ENCODE peak calls at places on chromosome 1, in four cellular contexts. One of them, this sample, is unnamed.

GRCh38 chr1:40701684-40702083 is 10.2 kb downstream of the NFYC start:
- DNase-seq in HepG2: no peak
- DNase-seq in H1: no peak
- DNase-seq in K562: no peak
- DNase-seq in this sample: no peak

GRCh38 chr1:32937061-32937460 is 27.5 kb downstream of the RNF19B start:
- DNase-seq in H1: no peak
- DNase-seq in HepG2: no peak
- DNase-seq in K562: no peak
- DNase-seq in this sample: no peak

GRCh38 chr1:87239997-87240396 is 88.7 kb upstream of the LMO4 start:
- DNase-seq in H1: no peak
- DNase-seq in HepG2: no peak
- DNase-seq in K562: no peak
- DNase-seq in this sample: no peak

GRCh38 chr1:81165963-81166362 is 634.8 kb upstream of the ADGRL2 start:
- DNase-seq in K562: no peak
- DNase-seq in H1: no peak
- DNase-seq in HepG2: no peak
- DNase-seq in this sample: no peak

GRCh38 chr1:226046240-226046639 is 16.3 kb upstream of the H3-3A start:
- DNase-seq in K562: no peak
- DNase-seq in HepG2: peak; percentile 73
- DNase-seq in H1: no peak
- DNase-seq in this sample: no peak

GRCh38 chr1:85579619-85580018 is 942 bp upstream of the CCN1 start:
- DNase-seq in H1: no peak
- DNase-seq in K562: no peak
- DNase-seq in HepG2: no peak
- DNase-seq in this sample: no peak

GRCh38 chr1:219247441-219247840 is 73.8 kb downstream of the LYPLAL1 start:
- DNase-seq in K562: no peak
- DNase-seq in HepG2: no peak
- DNase-seq in H1: no peak
- DNase-seq in this sample: no peak

GRCh38 chr1:33045814-33046213 is 9.1 kb upstream of the AK2 start:
- DNase-seq in HepG2: no peak
- DNase-seq in H1: no peak
- DNase-seq in K562: no peak
- DNase-seq in this sample: no peak

DNA sequence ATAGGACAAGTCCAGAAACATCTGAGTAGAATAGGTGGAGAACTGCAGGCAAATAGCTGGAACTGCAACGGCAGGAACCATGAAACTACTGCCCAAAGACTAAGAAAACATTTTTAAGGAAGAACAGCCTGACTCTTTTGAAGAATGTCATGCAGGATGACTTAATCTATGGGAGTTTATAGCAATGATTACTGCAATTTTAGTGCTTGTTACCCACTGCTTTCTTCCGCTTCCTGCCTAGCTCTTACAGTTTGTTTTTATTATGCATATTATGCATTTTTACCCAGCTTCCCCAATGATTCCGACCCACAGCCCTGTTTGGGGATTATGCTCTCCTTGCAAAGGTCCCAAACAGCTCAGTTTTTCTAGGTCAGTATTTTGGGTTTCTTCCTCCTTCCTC is 71.2 kb downstream of the PCNX2 start:
- DNase-seq in H1: no peak
- DNase-seq in K562: no peak
- DNase-seq in HepG2: no peak
- DNase-seq in this sample: no peak
- TF ChIP-seq HDAC6 in H1: no peak
- TF ChIP-seq HDAC6 in K562: no peak
- TF ChIP-seq HDAC6 in HepG2: no peak
- TF ChIP-seq HDAC6 in this sample: no peak

DNA sequence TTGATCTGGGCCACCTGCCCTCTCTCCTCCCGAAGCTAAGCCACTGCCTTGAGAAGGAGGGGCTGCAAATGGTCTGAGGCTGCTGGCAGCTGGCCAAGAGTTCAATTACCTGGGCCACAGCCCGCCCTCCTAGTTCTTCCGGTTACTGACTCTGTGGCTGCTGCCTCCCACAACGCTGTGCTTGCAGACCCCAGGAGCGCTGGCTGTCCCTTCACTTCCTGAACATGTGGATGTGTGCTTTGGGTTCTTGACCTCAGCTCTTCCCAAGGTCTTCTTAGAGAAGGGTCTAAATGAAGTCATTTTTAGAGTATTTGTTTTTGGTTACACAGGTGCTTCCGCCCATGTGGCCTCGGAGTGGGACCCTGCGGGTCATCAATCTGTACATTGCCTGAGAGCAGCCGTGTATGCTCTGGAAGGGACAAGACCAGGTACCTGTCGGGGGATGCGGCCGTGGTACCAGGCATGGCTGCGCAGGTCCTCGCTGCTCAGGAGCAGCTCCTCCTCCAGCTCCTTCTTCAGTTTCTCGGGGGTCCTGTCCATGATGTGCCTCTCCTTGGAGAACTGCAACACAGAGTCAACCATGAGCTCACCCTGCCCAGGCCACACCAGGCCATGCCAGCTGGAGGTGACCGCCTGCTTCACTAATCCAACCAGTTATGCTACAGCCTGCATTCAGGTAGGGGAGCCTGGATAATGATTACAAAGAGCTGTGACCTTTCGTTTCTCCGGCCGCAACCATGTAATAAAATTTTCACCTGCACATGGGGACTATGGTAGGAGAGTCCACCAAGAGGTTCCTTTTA is 89.6 kb downstream of the BCAR3 start:
- DNase-seq in K562: peak; percentile 39
- DNase-seq in H1: no peak
- DNase-seq in HepG2: peak; percentile 90
- DNase-seq in this sample: peak; percentile 46
- TF ChIP-seq JUND in K562: no peak
- TF ChIP-seq JUND in H1: no peak
- TF ChIP-seq JUND in HepG2: peak; percentile 59
- TF ChIP-seq JUND in this sample: no peak

GRCh38 chr1:43932786-43933385 is 715 bp upstream of the ARTN start:
- DNase-seq in HepG2: no peak
- DNase-seq in H1: no peak
- DNase-seq in K562: no peak
- DNase-seq in this sample: no peak
- TF ChIP-seq HDAC6 in HepG2: no peak
- TF ChIP-seq HDAC6 in H1: no peak
- TF ChIP-seq HDAC6 in K562: no peak
- TF ChIP-seq HDAC6 in this sample: no peak

DNA sequence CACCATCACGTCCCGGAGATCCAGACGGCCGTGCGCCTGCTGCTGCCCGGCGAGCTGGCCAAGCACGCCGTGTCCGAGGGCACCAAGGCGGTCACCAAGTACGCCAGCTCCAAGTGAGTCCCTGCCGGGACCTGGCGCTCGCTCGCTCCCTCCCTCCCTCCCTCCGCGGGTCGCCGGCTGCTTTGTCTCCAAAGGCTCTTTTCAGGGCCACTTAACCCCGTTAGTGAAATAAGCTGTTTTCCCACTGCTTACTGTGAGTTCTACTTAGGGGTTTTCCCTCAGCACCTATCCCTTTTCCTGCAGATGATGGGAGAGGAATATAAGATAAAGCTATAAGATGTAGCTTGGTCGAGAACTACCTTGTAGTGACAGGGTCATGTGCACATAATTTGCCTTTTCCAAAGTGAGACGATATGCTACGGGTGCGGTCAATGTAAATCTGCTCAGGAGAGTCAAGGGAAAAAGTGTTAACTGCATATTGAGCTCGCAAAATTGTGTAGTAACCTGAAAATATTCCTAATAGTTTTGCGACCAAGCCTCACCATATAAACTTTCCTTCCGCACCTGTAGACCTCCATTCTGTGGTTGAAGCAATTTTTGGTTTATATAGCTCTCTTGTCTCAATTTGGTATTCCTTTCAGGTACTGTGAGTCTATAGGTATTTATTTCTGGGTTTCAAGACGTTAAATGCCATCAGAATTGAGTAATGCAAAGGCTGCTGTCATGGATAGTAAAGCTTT is 55.9 kb upstream of the BOLA1 start:
- DNase-seq in H1: no peak
- DNase-seq in K562: no peak
- DNase-seq in HepG2: peak; percentile 23
- DNase-seq in this sample: no peak
- TF ChIP-seq JUND in H1: no peak
- TF ChIP-seq JUND in K562: no peak
- TF ChIP-seq JUND in HepG2: no peak
- TF ChIP-seq JUND in this sample: no peak

This sample was measured in GM12878.